ENCODE peak calls at places on chromosomes 3 and 15, in five cellular contexts. N is activated CD4-positive, alpha-beta T cell treated with anti-CD3 and anti-CD28 coated beads, Interleukin-2, amount 10 ng/mL, durations not matched to agents 7 days and 5 days; D is iPS-NIHi11; O is spleen; A is progenitor cell of endocrine pancreas. M is an unnamed sample.

GRCh38 chr3:127815641-127816605 is 6.4 kb downstream of the MGLL start:
- DNase-seq in O (no peak), N (no peak), D (no peak), A (no peak), M (no peak)

GRCh38 chr3:149473991-149474819 is at the start of gene TM4SF4:
- DNase-seq in O (no peak), A (no peak), N (no peak), D (no peak), M (no peak)

GRCh38 chr3:39343760-39344159 is 14.3 kb downstream of the CCR8 start:
- DNase-seq in O (no peak), A (no peak), D (no peak), N (no peak), M (no peak)

GRCh38 chr15:71549100-71549499 is 261.3 kb upstream of the NR2E3 start:
- DNase-seq in A (no peak), O (no peak), N (no peak), D (no peak), M (no peak)

GRCh38 chr3:61637088-61638051 is 76.0 kb downstream of the PTPRG start:
- DNase-seq in O (no peak), D (no peak), A (no peak), N (no peak), M (no peak)

GRCh38 chr3:171711461-171711860 is 98.8 kb downstream of the PLD1 start:
- DNase-seq in D (no peak), A (no peak), N (no peak), O (no peak), M (no peak)

GRCh38 chr3:8506611-8507061 is 5.0 kb downstream of the LMCD1 start:
- DNase-seq in A (no peak), N (no peak), O (no peak), D (no peak), M (no peak)

GRCh38 chr15:98682992-98683701 is 34.8 kb downstream of the IGF1R start:
- DNase-seq in N (no peak), D (no peak), A (no peak), O (no peak), M (no peak)

GRCh38 chr3:112132975-112133448 is at the start of gene GCSAM:
- DNase-seq in D (no peak), A (no peak), N (peak; percentile 66), O (peak; percentile 90), M (no peak)

GRCh38 chr3:179969525-179969924 is 67.2 kb downstream of the PEX5L start:
- DNase-seq in A (no peak), N (no peak), O (no peak), D (no peak), M (no peak)

GRCh38 chr3:161104561-161105551 is at the start of gene B3GALNT1:
- DNase-seq in A (peak; percentile 59), N (peak; percentile 35), O (peak; percentile 87), D (peak; percentile 77), M (peak; percentile 83)

GRCh38 chr15:75584121-75584520 is 5.0 kb upstream of the PTPN9 start:
- DNase-seq in A (no peak), O (no peak), D (no peak), N (no peak), M (no peak)

GRCh38 chr3:31051226-31051625 is 156.8 kb upstream of the GADL1 start:
- DNase-seq in O (no peak), N (no peak), D (no peak), A (no peak), M (no peak)

GRCh38 chr15:83713242-83713641 is 59.3 kb downstream of the ADAMTSL3 start:
- DNase-seq in D (no peak), N (no peak), O (no peak), A (no peak), M (no peak)

GRCh38 chr3:179037361-179037760 is 34.2 kb downstream of the ZMAT3 start:
- DNase-seq in O (peak; percentile 78), A (no peak), D (peak; percentile 69), N (peak; percentile 76), M (no peak)

GRCh38 chr3:143443851-143444331 is 324.3 kb downstream of the CHST2 start:
- DNase-seq in O (no peak), A (no peak), N (peak; percentile 31), D (peak; percentile 46), M (no peak)

GRCh38 chr3:133928136-133928893 is 32.6 kb upstream of the RAB6B start:
- DNase-seq in A (no peak), D (no peak), N (no peak), O (no peak), M (peak; percentile 39)

GRCh38 chr3:185253645-185254410 is at the start of gene EHHADH:
- DNase-seq in O (peak; percentile 94), N (peak; percentile 59), A (peak; percentile 33), D (peak; percentile 78), M (peak; percentile 43)

GRCh38 chr15:43185161-43186002 is at the start of gene CCNDBP1:
- DNase-seq in N (peak; percentile 90), D (peak; percentile 99), A (peak; percentile 86), O (peak; percentile 100), M (peak; percentile 98)

GRCh38 chr3:51388286-51389029 is 2.6 kb upstream of the RBM15B start:
- DNase-seq in D (no peak), O (no peak), A (no peak), N (no peak), M (no peak)

GRCh38 chr15:62067448-62068044 is 769 bp downstream of the C2CD4A start:
- DNase-seq in N (no peak), O (peak; percentile 82), A (peak; percentile 21), D (no peak), M (peak; percentile 62)

GRCh38 chr15:57146394-57147140 is 228.1 kb downstream of the TCF12 start:
- DNase-seq in O (no peak), A (no peak), D (peak; percentile 17), N (peak; percentile 41), M (peak; percentile 6)

GRCh38 chr15:92809880-92810361 is 90.2 kb upstream of the CHD2 start:
- DNase-seq in D (no peak), A (no peak), N (peak; percentile 50), O (peak; percentile 83), M (peak; percentile 43)

GRCh38 chr3:112811150-112811884 is 35.3 kb downstream of the CD200R1L start:
- DNase-seq in D (no peak), N (no peak), A (no peak), O (no peak), M (no peak)

GRCh38 chr3:191762323-191762960 is 301.5 kb downstream of the PYDC2 start:
- DNase-seq in D (peak; percentile 33), O (no peak), A (no peak), N (no peak), M (no peak)

GRCh38 chr3:101779808-101780366 is 876 bp downstream of the NXPE3 start:
- DNase-seq in A (no peak), D (no peak), N (no peak), O (no peak), M (no peak)

GRCh38 chr15:95280711-95281110 is 1049.3 kb downstream of the MCTP2 start:
- DNase-seq in N (no peak), O (no peak), A (no peak), D (no peak), M (no peak)

GRCh38 chr15:37038036-37038715 is 62.2 kb downstream of the MEIS2 start:
- DNase-seq in A (no peak), O (no peak), D (no peak), N (no peak), M (no peak)